ENCODE peak calls at places on chromosomes 3 and 15, in seven cellular contexts. J is thyroid gland; E is mesendoderm; T is CD4-positive, alpha-beta T cell; H is heart right ventricle; Q is MM.1S; U is dorsolateral prefrontal cortex. L is an unnamed sample.

GRCh38 chr3:176512037-176512436 is 685.2 kb downstream of the TBL1XR1 start:
- DNase-seq in J (no peak), E (no peak), T (no peak), H (no peak), Q (no peak), U (no peak), L (no peak)

GRCh38 chr15:62757535-62757934 is 285.0 kb upstream of the TPM1 start:
- DNase-seq in J (no peak), E (no peak), T (no peak), H (no peak), Q (no peak), U (no peak), L (no peak)

GRCh38 chr3:194089357-194090177 is 46.4 kb upstream of the HES1 start:
- DNase-seq in J (peak), E (peak), T (no peak), H (peak), Q (no peak), U (no peak), L (peak)

GRCh38 chr3:59442056-59442455 is 392.2 kb upstream of the CFAP20DC start:
- DNase-seq in J (no peak), E (no peak), T (no peak), H (no peak), Q (no peak), U (no peak), L (no peak)

GRCh38 chr3:113532698-113533533 is 561 bp downstream of the SIDT1 start:
- DNase-seq in J (peak), E (peak), T (peak), H (peak), Q (peak), U (peak), L (no peak)

GRCh38 chr3:131216801-131217200 is 164.8 kb upstream of the NUDT16 start:
- DNase-seq in J (no peak), E (peak), T (no peak), H (no peak), Q (no peak), U (no peak), L (no peak)

GRCh38 chr15:68821898-68822380 is 1.2 kb upstream of the ANP32A start:
- DNase-seq in J (peak), E (no peak), T (no peak), H (no peak), Q (no peak), U (peak), L (no peak)

GRCh38 chr3:187661267-187661666 is 8.9 kb downstream of the SST start:
- DNase-seq in J (no peak), E (no peak), T (no peak), H (no peak), Q (no peak), U (no peak), L (no peak)

GRCh38 chr3:48560648-48561018 is 2.9 kb downstream of the UCN2 start:
- DNase-seq in J (peak), E (no peak), T (no peak), H (peak), Q (no peak), U (no peak), L (no peak)

GRCh38 chr3:39166134-39166710 is 12.8 kb upstream of the CSRNP1 start:
- DNase-seq in J (no peak), E (peak), T (no peak), H (no peak), Q (no peak), U (no peak), L (no peak)

GRCh38 chr3:190346541-190346940 is 24.3 kb upstream of the CLDN1 start:
- DNase-seq in J (no peak), E (no peak), T (no peak), H (no peak), Q (no peak), U (no peak), L (no peak)

GRCh38 chr3:177811111-177811510 is 613.8 kb upstream of the TBL1XR1 start:
- DNase-seq in J (no peak), E (no peak), T (no peak), H (no peak), Q (no peak), U (no peak), L (no peak)

GRCh38 chr3:43001094-43001553 is 22.0 kb downstream of the GASK1A start:
- DNase-seq in J (peak), E (no peak), T (no peak), H (peak), Q (no peak), U (peak), L (peak)

GRCh38 chr3:30112904-30113484 is 493.4 kb upstream of the TGFBR2 start:
- DNase-seq in J (no peak), E (peak), T (no peak), H (no peak), Q (peak), U (no peak), L (peak)

GRCh38 chr15:75578206-75578947 is 738 bp downstream of the PTPN9 start:
- DNase-seq in J (peak), E (peak), T (peak), H (peak), Q (peak), U (peak), L (no peak)

GRCh38 chr3:187941135-187941847 is 196.0 kb upstream of the BCL6 start:
- DNase-seq in J (no peak), E (no peak), T (no peak), H (no peak), Q (no peak), U (no peak), L (no peak)

GRCh38 chr3:178396318-178396717 is 139.9 kb upstream of the KCNMB2 start:
- DNase-seq in J (no peak), E (no peak), T (no peak), H (no peak), Q (no peak), U (no peak), L (no peak)

GRCh38 chr3:62378329-62378789 is 5.0 kb upstream of the FEZF2 start:
- DNase-seq in J (no peak), E (peak), T (no peak), H (no peak), Q (no peak), U (no peak), L (no peak)

GRCh38 chr3:4501991-4502390 is 8.8 kb downstream of the ITPR1 start:
- DNase-seq in J (no peak), E (no peak), T (no peak), H (no peak), Q (no peak), U (no peak), L (no peak)
- H3K27ac ChIP-seq in J (no peak), E (no peak), T (no peak), H (no peak), Q (no peak), U (no peak), L (no peak)

GRCh38 chr3:192899540-192899982 is 18.1 kb downstream of the MB21D2 start:
- DNase-seq in J (no peak), E (no peak), T (no peak), H (no peak), Q (no peak), U (no peak), L (no peak)
- H3K27ac ChIP-seq in J (no peak), E (no peak), T (no peak), H (no peak), Q (peak), U (no peak), L (peak)

GRCh38 chr3:149019581-149019980 is 28.2 kb downstream of the GYG1 start:
- DNase-seq in J (no peak), E (no peak), T (no peak), H (no peak), Q (no peak), U (no peak), L (no peak)

GRCh38 chr3:149020196-149020838 is 29.0 kb downstream of the GYG1 start:
- DNase-seq in J (no peak), E (no peak), T (no peak), H (peak), Q (no peak), U (no peak), L (no peak)

GRCh38 chr3:149016669-149017541 is 25.6 kb downstream of the GYG1 start:
- DNase-seq in J (no peak), E (no peak), T (no peak), H (no peak), Q (no peak), U (no peak), L (peak)

GRCh38 chr3:149016242-149016641 is 24.9 kb downstream of the GYG1 start:
- DNase-seq in J (no peak), E (no peak), T (no peak), H (no peak), Q (no peak), U (no peak), L (no peak)

GRCh38 chr3:149018247-149018646 is 26.9 kb downstream of the GYG1 start:
- DNase-seq in J (no peak), E (no peak), T (no peak), H (no peak), Q (no peak), U (no peak), L (no peak)
- H3K27ac ChIP-seq in J (no peak), E (no peak), T (no peak), H (peak), Q (no peak), U (no peak), L (no peak)

GRCh38 chr3:72049300-72049699 is 264.4 kb upstream of the PROK2 start:
- DNase-seq in J (no peak), E (no peak), T (no peak), H (no peak), Q (no peak), U (no peak), L (no peak)

GRCh38 chr3:72050048-72050632 is 265.2 kb upstream of the PROK2 start:
- DNase-seq in J (no peak), E (no peak), T (no peak), H (no peak), Q (no peak), U (no peak), L (no peak)

GRCh38 chr3:72052841-72053409 is 268.0 kb upstream of the PROK2 start:
- DNase-seq in J (no peak), E (no peak), T (no peak), H (no peak), Q (no peak), U (no peak), L (no peak)

GRCh38 chr3:72048873-72049272 is 263.9 kb upstream of the PROK2 start:
- DNase-seq in J (no peak), E (no peak), T (no peak), H (no peak), Q (no peak), U (no peak), L (no peak)

GRCh38 chr3:72050771-72051170 is 265.8 kb upstream of the PROK2 start:
- DNase-seq in J (no peak), E (no peak), T (no peak), H (no peak), Q (no peak), U (no peak), L (no peak)
- H3K27ac ChIP-seq in J (no peak), E (no peak), T (no peak), H (no peak), Q (no peak), U (no peak), L (no peak)

GRCh38 chr3:12544652-12545472 is 437 bp downstream of the MKRN2OS start:
- DNase-seq in J (no peak), E (no peak), T (no peak), H (no peak), Q (no peak), U (peak), L (no peak)
- H3K27ac ChIP-seq in J (no peak), E (no peak), T (no peak), H (no peak), Q (no peak), U (no peak), L (no peak)

GRCh38 chr15:71677352-71677751 is 133.0 kb upstream of the NR2E3 start:
- DNase-seq in J (no peak), E (no peak), T (no peak), H (no peak), Q (peak), U (no peak), L (no peak)

GRCh38 chr15:71678191-71678590 is 132.2 kb upstream of the NR2E3 start:
- DNase-seq in J (no peak), E (peak), T (no peak), H (no peak), Q (no peak), U (no peak), L (no peak)

GRCh38 chr15:71677766-71678165 is 132.6 kb upstream of the NR2E3 start:
- DNase-seq in J (no peak), E (peak), T (no peak), H (no peak), Q (no peak), U (no peak), L (no peak)

GRCh38 chr15:71680079-71680461 is 130.3 kb upstream of the NR2E3 start:
- DNase-seq in J (no peak), E (peak), T (no peak), H (no peak), Q (no peak), U (no peak), L (no peak)

GRCh38 chr15:71679223-71680078 is 130.9 kb upstream of the NR2E3 start:
- DNase-seq in J (no peak), E (peak), T (no peak), H (no peak), Q (no peak), U (no peak), L (peak)
- H3K27ac ChIP-seq in J (no peak), E (no peak), T (no peak), H (peak), Q (no peak), U (no peak), L (peak)

GRCh38 chr3:86950717-86951116 is 40.2 kb downstream of the VGLL3 start:
- DNase-seq in J (no peak), E (no peak), T (no peak), H (no peak), Q (no peak), U (no peak), L (no peak)
- H3K27ac ChIP-seq in J (no peak), E (no peak), T (no peak), H (no peak), Q (no peak), U (no peak), L (no peak)

GRCh38 chr15:40992825-40993224 is 39.6 kb downstream of the CHAC1 start:
- DNase-seq in J (no peak), E (no peak), T (no peak), H (no peak), Q (no peak), U (no peak), L (no peak)
- H3K27ac ChIP-seq in J (no peak), E (no peak), T (no peak), H (no peak), Q (no peak), U (no peak), L (peak)

DNA sequence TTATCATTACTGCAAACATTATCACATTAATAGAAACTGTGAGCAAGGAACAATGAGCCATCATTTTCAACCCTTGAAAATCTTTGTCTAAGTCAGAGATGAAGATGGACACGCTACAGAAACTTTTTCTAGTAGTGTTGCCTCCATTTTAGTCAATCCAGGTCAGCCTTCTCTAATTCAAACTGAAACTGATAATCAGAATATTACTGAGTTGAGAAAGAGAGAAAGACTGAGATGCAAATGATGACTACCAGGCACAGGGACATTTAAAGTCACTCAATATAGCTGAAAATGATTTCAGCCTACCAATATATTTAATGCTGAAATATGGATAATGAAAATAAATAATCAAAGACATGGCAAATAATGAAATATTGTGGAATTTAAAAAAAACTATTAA is 261.4 kb downstream of the GBE1 start:
- DNase-seq in J (no peak), E (no peak), T (no peak), H (no peak), Q (no peak), U (no peak), L (no peak)
- H3K27ac ChIP-seq in J (no peak), E (no peak), T (no peak), H (no peak), Q (no peak), U (no peak), L (no peak)

L was measured in AG04450.